ENCODE peak calls at places on chromosomes 1 and 21, in four cellular contexts. S, B, Z and T are unnamed samples.

GRCh38 chr1:25580933-25581332 is 35.7 kb upstream of the MAN1C1 start:
- DNase-seq in S (no peak), B (peak), Z (no peak), T (no peak)

GRCh38 chr1:51986718-51987117 is 3.8 kb downstream of the RAB3B start:
- DNase-seq in S (no peak), B (no peak), Z (no peak), T (peak)

GRCh38 chr1:109258481-109259466 is 9.4 kb downstream of the CELSR2 start:
- DNase-seq in S (no peak), B (no peak), Z (no peak), T (no peak)

GRCh38 chr1:243598433-243598832 is 251.6 kb downstream of the AKT3 start:
- DNase-seq in S (no peak), B (no peak), Z (peak), T (no peak)

GRCh38 chr1:212782422-212783154 is 9.0 kb downstream of the NSL1 start:
- DNase-seq in S (peak), B (no peak), Z (no peak), T (no peak)

GRCh38 chr1:93990010-93990409 is 80.8 kb upstream of the GCLM start:
- DNase-seq in S (no peak), B (no peak), Z (no peak), T (no peak)

GRCh38 chr1:87113313-87113712 is 198.9 kb downstream of the HS2ST1 start:
- DNase-seq in S (no peak), B (no peak), Z (peak), T (no peak)

GRCh38 chr1:60343736-60344135 is 270.2 kb upstream of the C1orf87 start:
- DNase-seq in S (no peak), B (no peak), Z (no peak), T (no peak)

GRCh38 chr1:57327331-57327730 is 96.5 kb downstream of the DAB1 start:
- DNase-seq in S (no peak), B (no peak), Z (no peak), T (no peak)

GRCh38 chr1:54863267-54863665 is 23.7 kb downstream of the DHCR24 start:
- DNase-seq in S (no peak), B (no peak), Z (no peak), T (no peak)

GRCh38 chr1:216910081-216910840 is 187.0 kb upstream of the ESRRG start:
- DNase-seq in S (no peak), B (no peak), Z (no peak), T (no peak)

GRCh38 chr1:112325504-112325903 is 70.5 kb upstream of the CTTNBP2NL start:
- DNase-seq in S (no peak), B (no peak), Z (no peak), T (peak)

GRCh38 chr1:155648207-155649147 is 38.5 kb downstream of the MSTO1 start:
- DNase-seq in S (no peak), B (peak), Z (peak), T (peak)

GRCh38 chr1:245234217-245235120 is 79.7 kb downstream of the KIF26B start:
- DNase-seq in S (peak), B (no peak), Z (no peak), T (no peak)

GRCh38 chr1:119718969-119719368 is 7.2 kb downstream of the PHGDH start:
- DNase-seq in S (no peak), B (no peak), Z (no peak), T (no peak)

GRCh38 chr1:155424091-155424490 is 103.4 kb downstream of the RUSC1 start:
- DNase-seq in S (no peak), B (no peak), Z (no peak), T (no peak)

GRCh38 chr1:116571215-116571919 is 541 bp upstream of the CD58 start:
- DNase-seq in S (no peak), B (no peak), Z (no peak), T (no peak)

GRCh38 chr1:166084613-166085012 is 82.2 kb downstream of the FAM78B start:
- DNase-seq in S (no peak), B (no peak), Z (no peak), T (no peak)

GRCh38 chr1:205450448-205450847 is 5.4 kb downstream of the BLACAT1 start:
- DNase-seq in S (no peak), B (peak), Z (no peak), T (no peak)

GRCh38 chr1:44359234-44359937 is 4.3 kb upstream of the ERI3 start:
- DNase-seq in S (peak), B (no peak), Z (no peak), T (no peak)

GRCh38 chr1:36492491-36492890 is 9.8 kb upstream of the CSF3R start:
- DNase-seq in S (no peak), B (no peak), Z (no peak), T (no peak)

GRCh38 chr1:209802117-209802779 is 3.7 kb downstream of the IRF6 start:
- DNase-seq in S (no peak), B (no peak), Z (no peak), T (no peak)

GRCh38 chr1:207397525-207397926 is 56.6 kb upstream of the CR2 start:
- DNase-seq in S (no peak), B (no peak), Z (no peak), T (no peak)

GRCh38 chr21:37677006-37677405 is 239.3 kb downstream of the KCNJ6 start:
- DNase-seq in S (no peak), B (no peak), Z (no peak), T (no peak)

GRCh38 chr1:12085643-12086260 is 22.6 kb downstream of the TNFRSF8 start:
- DNase-seq in S (no peak), B (no peak), Z (no peak), T (no peak)

GRCh38 chr1:56645663-56646330 is 683 bp downstream of the PRKAA2 start:
- DNase-seq in S (no peak), B (peak), Z (no peak), T (peak)

GRCh38 chr1:204407314-204407971 is 4.2 kb downstream of the PPP1R15B start:
- DNase-seq in S (no peak), B (no peak), Z (no peak), T (no peak)

GRCh38 chr1:243730499-243731150 is 119.4 kb downstream of the AKT3 start:
- DNase-seq in S (no peak), B (no peak), Z (no peak), T (no peak)